ENCODE peak calls at places on chromosomes 5 and 9, in ten cellular contexts. S is mammary epithelial cell, P is left ventricle myocardium inferior, X is sigmoid colon, L is thoracic aorta, C is pancreas, G is SK-N-SH, W is A549, H is endothelial cell of umbilical vein, R is mesenchymal stem cell. M is an unnamed sample.

GRCh38 chr5:138177936-138178515 is 404 bp downstream of the BRD8 start:
- DNase-seq in S (peak; percentile 19), P (peak; percentile 24), X (no peak), L (no peak), C (no peak), G (peak; percentile 55), W (peak; percentile 22), H (peak; percentile 60), R (peak; percentile 52), M (peak; percentile 11)

GRCh38 chr9:93132946-93133640 is 958 bp downstream of the NINJ1 start:
- DNase-seq in S (peak; percentile 39), P (no peak), X (peak; percentile 84), L (no peak), C (peak; percentile 64), G (no peak), W (no peak), H (peak; percentile 57), R (no peak), M (peak; percentile 37)

GRCh38 chr5:139812836-139813805 is 17.5 kb downstream of the PSD2 start:
- DNase-seq in S (no peak), P (no peak), X (no peak), L (no peak), C (peak; percentile 46), G (no peak), W (no peak), H (no peak), R (no peak), M (no peak)

GRCh38 chr5:59174248-59174844 is 591.5 kb downstream of the RAB3C start:
- DNase-seq in S (peak; percentile 35), P (no peak), X (no peak), L (no peak), C (no peak), G (peak; percentile 54), W (peak; percentile 88), H (peak; percentile 64), R (peak; percentile 82), M (peak; percentile 48)

GRCh38 chr5:1808466-1808865 is 7.3 kb downstream of the NDUFS6 start:
- DNase-seq in S (peak; percentile 93), P (no peak), X (no peak), L (no peak), C (no peak), G (no peak), W (no peak), H (no peak), R (no peak), M (no peak)

GRCh38 chr5:1995491-1995890 is 112.8 kb upstream of the IRX4 start:
- DNase-seq in S (no peak), P (no peak), X (no peak), L (no peak), C (no peak), G (no peak), W (no peak), H (no peak), R (no peak), M (no peak)

GRCh38 chr5:60366489-60366888 is 333.5 kb downstream of the DEPDC1B start:
- DNase-seq in S (no peak), P (no peak), X (no peak), L (no peak), C (no peak), G (no peak), W (no peak), H (no peak), R (no peak), M (no peak)

GRCh38 chr5:146643805-146644204 is 127.8 kb upstream of the GPR151 start:
- DNase-seq in S (no peak), P (no peak), X (no peak), L (no peak), C (no peak), G (no peak), W (no peak), H (no peak), R (no peak), M (no peak)

GRCh38 chr5:134113908-134114875 is at the start of gene TCF7:
- DNase-seq in S (peak; percentile 82), P (peak; percentile 69), X (peak; percentile 86), L (peak; percentile 26), C (peak; percentile 95), G (peak; percentile 99), W (peak; percentile 76), H (peak; percentile 59), R (peak; percentile 78), M (peak; percentile 77)

GRCh38 chr9:33813712-33814641 is 3.0 kb upstream of the UBE2R2 start:
- DNase-seq in S (peak; percentile 93), P (no peak), X (no peak), L (no peak), C (no peak), G (peak; percentile 41), W (peak; percentile 60), H (peak; percentile 93), R (peak; percentile 89), M (no peak)

GRCh38 chr9:114694146-114694545 is 12.2 kb upstream of the TEX48 start:
- DNase-seq in S (peak; percentile 50), P (no peak), X (no peak), L (no peak), C (no peak), G (no peak), W (no peak), H (no peak), R (peak; percentile 17), M (no peak)

GRCh38 chr9:135795391-135795790 is 93.4 kb downstream of the KCNT1 start:
- DNase-seq in S (no peak), P (no peak), X (no peak), L (no peak), C (no peak), G (no peak), W (no peak), H (no peak), R (no peak), M (no peak)

GRCh38 chr5:66647146-66647856 is 51.1 kb downstream of the MAST4 start:
- DNase-seq in S (peak; percentile 30), P (no peak), X (no peak), L (no peak), C (no peak), G (no peak), W (no peak), H (no peak), R (no peak), M (no peak)

GRCh38 chr5:55175781-55176175 is 2.8 kb upstream of the CDC20B start:
- DNase-seq in S (no peak), P (no peak), X (no peak), L (no peak), C (no peak), G (no peak), W (no peak), H (no peak), R (no peak), M (no peak)

GRCh38 chr5:103475629-103476240 is 86.9 kb downstream of the NUDT12 start:
- DNase-seq in S (peak; percentile 32), P (no peak), X (no peak), L (no peak), C (no peak), G (peak; percentile 9), W (peak; percentile 50), H (peak; percentile 66), R (peak; percentile 58), M (peak; percentile 74)

GRCh38 chr5:159773062-159773924 is 143.0 kb upstream of the ADRA1B start:
- DNase-seq in S (peak; percentile 90), P (peak; percentile 77), X (peak; percentile 91), L (peak; percentile 64), C (peak; percentile 77), G (peak; percentile 68), W (peak; percentile 76), H (peak; percentile 41), R (peak; percentile 93), M (peak; percentile 43)
- H3K27ac ChIP-seq in S (peak overlapping the region; percentile 41), P (peak overlapping the region; percentile 89), X (peak overlapping the region; percentile 80), L (peak overlapping the region; percentile 92), C (no peak overlapping the region), G (no peak overlapping the region), W (peak overlapping the region; percentile 94), H (no peak overlapping the region), R (no peak overlapping the region), M (no peak overlapping the region)

DNA sequence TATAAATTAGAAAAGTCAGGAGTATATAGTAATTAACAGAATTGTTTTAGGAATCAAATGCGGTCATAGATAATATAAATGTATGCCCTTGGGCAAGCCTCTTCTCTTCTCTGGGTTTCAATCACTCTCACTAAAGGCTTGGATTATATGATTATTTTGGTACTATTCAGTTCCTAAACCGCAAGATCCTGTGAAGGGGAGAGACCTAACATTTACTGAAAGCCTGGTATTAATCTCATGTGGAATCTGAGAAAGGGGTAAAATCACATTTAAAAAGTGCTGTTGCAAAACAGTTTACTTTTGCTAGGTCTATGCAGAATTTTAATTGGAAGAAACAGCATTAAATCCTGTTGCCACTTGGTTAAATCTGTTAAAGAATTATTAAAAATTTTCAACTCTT is 50.7 kb downstream of the SLC44A1 start:
- DNase-seq in S (no peak), P (no peak), X (no peak), L (no peak), C (no peak), G (no peak), W (no peak), H (no peak), R (no peak), M (no peak)
- H3K4me1 ChIP-seq in S (peaks cover 50% of the 10 kb centered on the region), P (peaks cover 64% of the 10 kb centered on the region), X (no peaks in the 10 kb centered on the region), L (peaks cover 15% of the 10 kb centered on the region), C (peaks cover 28% of the 10 kb centered on the region), G (peaks cover 29% of the 10 kb centered on the region), W (peaks cover 83% of the 10 kb centered on the region), H (peaks cover 40% of the 10 kb centered on the region), R (peaks cover 6% of the 10 kb centered on the region), M (no peaks in the 10 kb centered on the region)

GRCh38 chr9:126238415-126238814 is 88.2 kb upstream of the MVB12B start:
- DNase-seq in S (no peak), P (no peak), X (no peak), L (no peak), C (no peak), G (no peak), W (no peak), H (no peak), R (no peak), M (no peak)

GRCh38 chr9:126235844-126236243 is 90.8 kb upstream of the MVB12B start:
- DNase-seq in S (no peak), P (no peak), X (no peak), L (no peak), C (no peak), G (peak; percentile 10), W (no peak), H (no peak), R (no peak), M (no peak)

GRCh38 chr9:126239515-126239914 is 87.1 kb upstream of the MVB12B start:
- DNase-seq in S (no peak), P (no peak), X (no peak), L (no peak), C (no peak), G (no peak), W (no peak), H (no peak), R (no peak), M (no peak)

GRCh38 chr9:126236273-126236672 is 90.4 kb upstream of the MVB12B start:
- DNase-seq in S (no peak), P (no peak), X (no peak), L (no peak), C (no peak), G (peak; percentile 14), W (no peak), H (no peak), R (no peak), M (no peak)

GRCh38 chr9:126240835-126241234 is 85.8 kb upstream of the MVB12B start:
- DNase-seq in S (no peak), P (no peak), X (no peak), L (no peak), C (no peak), G (no peak), W (no peak), H (no peak), R (no peak), M (no peak)
- H3K27ac ChIP-seq in S (no peak overlapping the region), P (no peak overlapping the region), X (no peak overlapping the region), L (no peak overlapping the region), C (no peak overlapping the region), G (no peak overlapping the region), W (no peak overlapping the region), H (no peak overlapping the region), R (no peak overlapping the region), M (no peak overlapping the region)

GRCh38 chr5:119395080-119395836 is 39.4 kb downstream of the TNFAIP8 start:
- DNase-seq in S (no peak), P (no peak), X (no peak), L (no peak), C (no peak), G (no peak), W (no peak), H (no peak), R (no peak), M (no peak)
- H3K4me1 ChIP-seq in S (peaks cover 22% of the 10 kb centered on the region), P (peaks cover 12% of the 10 kb centered on the region), X (no peaks in the 10 kb centered on the region), L (peaks cover 12% of the 10 kb centered on the region), C (peaks cover 13% of the 10 kb centered on the region), G (peaks cover 49% of the 10 kb centered on the region), W (peaks cover 38% of the 10 kb centered on the region), H (peaks cover 25% of the 10 kb centered on the region), R (peaks cover 5% of the 10 kb centered on the region), M (peaks cover 4% of the 10 kb centered on the region)

M was measured in SJCRH30.